ENCODE peak calls at places on chromosomes 2 and 18, in six cellular contexts. One of them, this sample, is unnamed.

GRCh38 chr2:152405206-152406118 is 70.5 kb downstream of the FMNL2 start:
- DNase-seq in heart right ventricle: peak
- DNase-seq in H9: no peak
- DNase-seq in hepatocyte: peak
- DNase-seq in A549: peak
- DNase-seq in right atrium auricular region: no peak
- DNase-seq in this sample: no peak

GRCh38 chr18:74514860-74515495 is 18.8 kb downstream of the CNDP2 start:
- DNase-seq in heart right ventricle: no peak
- DNase-seq in H9: peak
- DNase-seq in hepatocyte: no peak
- DNase-seq in A549: no peak
- DNase-seq in right atrium auricular region: no peak
- DNase-seq in this sample: no peak

GRCh38 chr2:12828932-12829331 is 112.2 kb downstream of the TRIB2 start:
- DNase-seq in heart right ventricle: no peak
- DNase-seq in H9: no peak
- DNase-seq in hepatocyte: no peak
- DNase-seq in A549: no peak
- DNase-seq in right atrium auricular region: no peak
- DNase-seq in this sample: no peak

GRCh38 chr18:33444699-33445098 is 4.2 kb upstream of the CCDC178 start:
- DNase-seq in heart right ventricle: no peak
- DNase-seq in H9: no peak
- DNase-seq in hepatocyte: no peak
- DNase-seq in A549: no peak
- DNase-seq in right atrium auricular region: no peak
- DNase-seq in this sample: no peak

GRCh38 chr2:7203056-7203467 is 285.9 kb downstream of the RNF144A start:
- DNase-seq in heart right ventricle: peak
- DNase-seq in H9: peak
- DNase-seq in hepatocyte: peak
- DNase-seq in A549: peak
- DNase-seq in right atrium auricular region: peak
- DNase-seq in this sample: peak

GRCh38 chr2:15584767-15585469 is 6.8 kb upstream of the DDX1 start:
- DNase-seq in heart right ventricle: no peak
- DNase-seq in H9: no peak
- DNase-seq in hepatocyte: no peak
- DNase-seq in A549: no peak
- DNase-seq in right atrium auricular region: no peak
- DNase-seq in this sample: no peak

GRCh38 chr2:217593732-217594131 is 409.1 kb downstream of the TNS1 start:
- DNase-seq in heart right ventricle: no peak
- DNase-seq in H9: no peak
- DNase-seq in hepatocyte: no peak
- DNase-seq in A549: no peak
- DNase-seq in right atrium auricular region: no peak
- DNase-seq in this sample: no peak

GRCh38 chr2:223837290-223838061 is at the start of gene AP1S3:
- DNase-seq in heart right ventricle: peak
- DNase-seq in H9: peak
- DNase-seq in hepatocyte: peak
- DNase-seq in A549: peak
- DNase-seq in right atrium auricular region: no peak
- DNase-seq in this sample: peak

GRCh38 chr2:237968048-237968862 is 1.4 kb downstream of the UBE2F start:
- DNase-seq in heart right ventricle: peak
- DNase-seq in H9: peak
- DNase-seq in hepatocyte: peak
- DNase-seq in A549: no peak
- DNase-seq in right atrium auricular region: peak
- DNase-seq in this sample: peak

GRCh38 chr2:134883552-134884293 is 34.9 kb upstream of the CCNT2 start:
- DNase-seq in heart right ventricle: no peak
- DNase-seq in H9: no peak
- DNase-seq in hepatocyte: no peak
- DNase-seq in A549: no peak
- DNase-seq in right atrium auricular region: no peak
- DNase-seq in this sample: no peak

GRCh38 chr2:206993964-206994363 is 54.6 kb downstream of the CPO start:
- DNase-seq in heart right ventricle: no peak
- DNase-seq in H9: no peak
- DNase-seq in hepatocyte: no peak
- DNase-seq in A549: no peak
- DNase-seq in right atrium auricular region: no peak
- DNase-seq in this sample: no peak

GRCh38 chr2:61493523-61493942 is 22.6 kb upstream of the USP34 start:
- DNase-seq in heart right ventricle: no peak
- DNase-seq in H9: no peak
- DNase-seq in hepatocyte: no peak
- DNase-seq in A549: no peak
- DNase-seq in right atrium auricular region: no peak
- DNase-seq in this sample: no peak

GRCh38 chr2:167844714-167845530 is 402.5 kb downstream of the STK39 start:
- DNase-seq in heart right ventricle: no peak
- DNase-seq in H9: peak
- DNase-seq in hepatocyte: peak
- DNase-seq in A549: no peak
- DNase-seq in right atrium auricular region: no peak
- DNase-seq in this sample: no peak

GRCh38 chr2:62456721-62457539 is 49.1 kb downstream of the TMEM17 start:
- DNase-seq in heart right ventricle: peak
- DNase-seq in H9: peak
- DNase-seq in hepatocyte: peak
- DNase-seq in A549: peak
- DNase-seq in right atrium auricular region: peak
- DNase-seq in this sample: peak

GRCh38 chr18:55309249-55309648 is 278.7 kb downstream of the TCF4 start:
- DNase-seq in heart right ventricle: no peak
- DNase-seq in H9: no peak
- DNase-seq in hepatocyte: no peak
- DNase-seq in A549: no peak
- DNase-seq in right atrium auricular region: no peak
- DNase-seq in this sample: no peak

GRCh38 chr2:53575606-53576360 is 191.8 kb upstream of the CHAC2 start:
- DNase-seq in heart right ventricle: peak
- DNase-seq in H9: no peak
- DNase-seq in hepatocyte: no peak
- DNase-seq in A549: no peak
- DNase-seq in right atrium auricular region: no peak
- DNase-seq in this sample: no peak

GRCh38 chr18:58813821-58814220 is 50.9 kb upstream of the ZNF532 start:
- DNase-seq in heart right ventricle: no peak
- DNase-seq in H9: no peak
- DNase-seq in hepatocyte: no peak
- DNase-seq in A549: no peak
- DNase-seq in right atrium auricular region: no peak
- DNase-seq in this sample: no peak

GRCh38 chr2:112962308-112963175 is 15.3 kb upstream of the IL36G start:
- DNase-seq in heart right ventricle: no peak
- DNase-seq in H9: no peak
- DNase-seq in hepatocyte: no peak
- DNase-seq in A549: no peak
- DNase-seq in right atrium auricular region: no peak
- DNase-seq in this sample: no peak

GRCh38 chr2:221571108-221571390 is 1.1 kb downstream of the EPHA4 start:
- DNase-seq in heart right ventricle: no peak
- DNase-seq in H9: peak
- DNase-seq in hepatocyte: peak
- DNase-seq in A549: no peak
- DNase-seq in right atrium auricular region: no peak
- DNase-seq in this sample: peak

GRCh38 chr2:67290451-67290991 is 106.6 kb upstream of the ETAA1 start:
- DNase-seq in heart right ventricle: no peak
- DNase-seq in H9: no peak
- DNase-seq in hepatocyte: no peak
- DNase-seq in A549: no peak
- DNase-seq in right atrium auricular region: no peak
- DNase-seq in this sample: no peak

GRCh38 chr2:15808221-15808574 is 132.2 kb upstream of the MYCN start:
- DNase-seq in heart right ventricle: no peak
- DNase-seq in H9: peak
- DNase-seq in hepatocyte: no peak
- DNase-seq in A549: no peak
- DNase-seq in right atrium auricular region: no peak
- DNase-seq in this sample: no peak

GRCh38 chr2:2852015-2852777 is 521.1 kb upstream of the MYT1L start:
- DNase-seq in heart right ventricle: no peak
- DNase-seq in H9: no peak
- DNase-seq in hepatocyte: no peak
- DNase-seq in A549: no peak
- DNase-seq in right atrium auricular region: no peak
- DNase-seq in this sample: no peak

GRCh38 chr2:202429164-202429980 is 53.2 kb downstream of the BMPR2 start:
- DNase-seq in heart right ventricle: no peak
- DNase-seq in H9: no peak
- DNase-seq in hepatocyte: peak
- DNase-seq in A549: no peak
- DNase-seq in right atrium auricular region: no peak
- DNase-seq in this sample: no peak

GRCh38 chr2:134347756-134348155 is 93.9 kb downstream of the MGAT5 start:
- DNase-seq in heart right ventricle: no peak
- DNase-seq in H9: no peak
- DNase-seq in hepatocyte: no peak
- DNase-seq in A549: no peak
- DNase-seq in right atrium auricular region: no peak
- DNase-seq in this sample: no peak

GRCh38 chr2:5915926-5916325 is 223.7 kb downstream of the SOX11 start:
- DNase-seq in heart right ventricle: peak
- DNase-seq in H9: peak
- DNase-seq in hepatocyte: peak
- DNase-seq in A549: no peak
- DNase-seq in right atrium auricular region: no peak
- DNase-seq in this sample: no peak

GRCh38 chr18:54939375-54939917 is 19.8 kb downstream of the CCDC68 start:
- DNase-seq in heart right ventricle: no peak
- DNase-seq in H9: no peak
- DNase-seq in hepatocyte: no peak
- DNase-seq in A549: no peak
- DNase-seq in right atrium auricular region: no peak
- DNase-seq in this sample: no peak

GRCh38 chr2:159904565-159905281 is 106.7 kb upstream of the CD302 start:
- DNase-seq in heart right ventricle: peak
- DNase-seq in H9: peak
- DNase-seq in hepatocyte: peak
- DNase-seq in A549: peak
- DNase-seq in right atrium auricular region: no peak
- DNase-seq in this sample: peak

GRCh38 chr18:51821610-51822009 is 518.4 kb upstream of the DCC start:
- DNase-seq in heart right ventricle: no peak
- DNase-seq in H9: no peak
- DNase-seq in hepatocyte: no peak
- DNase-seq in A549: no peak
- DNase-seq in right atrium auricular region: no peak
- DNase-seq in this sample: no peak

GRCh38 chr18:49767111-49768050 is 46.0 kb downstream of the ACAA2 start:
- DNase-seq in heart right ventricle: no peak
- DNase-seq in H9: no peak
- DNase-seq in hepatocyte: no peak
- DNase-seq in A549: no peak
- DNase-seq in right atrium auricular region: no peak
- DNase-seq in this sample: no peak

GRCh38 chr2:57855207-57855606 is 191.4 kb upstream of the VRK2 start:
- DNase-seq in heart right ventricle: no peak
- DNase-seq in H9: no peak
- DNase-seq in hepatocyte: no peak
- DNase-seq in A549: no peak
- DNase-seq in right atrium auricular region: no peak
- DNase-seq in this sample: no peak

GRCh38 chr2:9018534-9018933 is 15.1 kb upstream of the MBOAT2 start:
- DNase-seq in heart right ventricle: no peak
- DNase-seq in H9: no peak
- DNase-seq in hepatocyte: no peak
- DNase-seq in A549: no peak
- DNase-seq in right atrium auricular region: no peak
- DNase-seq in this sample: no peak
- H3K27ac ChIP-seq in heart right ventricle: no peak
- H3K27ac ChIP-seq in H9: no peak
- H3K27ac ChIP-seq in hepatocyte: no peak
- H3K27ac ChIP-seq in A549: no peak
- H3K27ac ChIP-seq in right atrium auricular region: no peak
- H3K27ac ChIP-seq in this sample: no peak

GRCh38 chr2:65918760-65919187 is 486.4 kb upstream of the SPRED2 start:
- DNase-seq in heart right ventricle: no peak
- DNase-seq in H9: no peak
- DNase-seq in hepatocyte: peak
- DNase-seq in A549: no peak
- DNase-seq in right atrium auricular region: no peak
- DNase-seq in this sample: no peak
- H3K27ac ChIP-seq in heart right ventricle: no peak
- H3K27ac ChIP-seq in H9: no peak
- H3K27ac ChIP-seq in hepatocyte: peak
- H3K27ac ChIP-seq in A549: no peak
- H3K27ac ChIP-seq in right atrium auricular region: no peak
- H3K27ac ChIP-seq in this sample: no peak

GRCh38 chr2:73386342-73386868 is 769 bp downstream of the ALMS1 start:
- DNase-seq in heart right ventricle: no peak
- DNase-seq in H9: no peak
- DNase-seq in hepatocyte: no peak
- DNase-seq in A549: no peak
- DNase-seq in right atrium auricular region: no peak
- DNase-seq in this sample: no peak
- H3K27ac ChIP-seq in heart right ventricle: peak
- H3K27ac ChIP-seq in H9: peak
- H3K27ac ChIP-seq in hepatocyte: peak
- H3K27ac ChIP-seq in A549: peak
- H3K27ac ChIP-seq in right atrium auricular region: peak
- H3K27ac ChIP-seq in this sample: peak

DNA sequence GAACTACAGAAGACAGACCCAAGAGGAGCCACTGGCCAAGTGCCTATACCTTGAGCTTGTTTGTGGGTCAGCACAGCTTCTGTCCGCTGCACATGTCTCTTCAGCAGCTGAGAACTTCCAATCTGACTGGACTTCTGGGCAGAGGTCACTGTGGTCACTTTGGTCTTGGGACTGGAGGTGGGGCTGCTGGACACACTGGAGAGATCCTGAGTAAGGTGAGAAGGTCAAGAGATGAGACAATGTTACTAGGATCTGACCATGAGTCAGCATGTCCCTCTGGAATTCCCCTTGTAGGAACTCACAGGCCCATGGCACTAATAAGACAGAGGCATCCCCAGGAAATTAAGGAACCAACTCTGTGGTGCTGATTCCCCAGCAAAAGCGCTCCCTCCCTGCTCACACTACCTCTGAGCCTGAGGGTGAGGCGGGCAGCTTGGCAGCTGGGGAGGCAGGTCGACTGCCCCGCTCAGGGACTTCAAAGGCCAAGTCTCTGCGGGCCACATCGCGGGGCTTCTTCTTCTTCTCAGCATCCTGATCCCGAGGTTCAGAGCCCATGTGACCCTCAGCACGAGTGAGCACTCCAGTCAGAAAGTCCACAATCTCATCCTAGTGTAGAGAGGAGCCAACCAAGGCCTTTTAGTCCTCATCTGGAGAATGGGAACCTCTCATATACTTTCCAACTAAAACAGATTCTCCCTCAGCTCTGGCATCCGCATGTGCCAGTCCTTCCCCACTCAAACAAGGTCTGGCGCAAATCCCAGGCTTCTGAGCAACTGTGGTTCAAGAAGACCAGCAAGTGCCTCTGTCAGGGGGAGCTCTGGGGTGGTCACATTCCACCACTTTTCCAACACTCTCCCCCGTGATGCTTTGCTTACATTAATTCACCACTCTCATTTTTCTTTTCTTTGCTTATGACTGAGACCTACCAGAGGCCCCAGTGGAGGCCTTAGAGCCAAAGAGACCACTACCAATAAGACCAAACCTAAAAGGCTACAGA is 29.4 kb downstream of the KANSL3 start:
- DNase-seq in heart right ventricle: no peak
- DNase-seq in H9: no peak
- DNase-seq in hepatocyte: no peak
- DNase-seq in A549: peak
- DNase-seq in right atrium auricular region: no peak
- DNase-seq in this sample: no peak
- H3K27ac ChIP-seq in heart right ventricle: peak
- H3K27ac ChIP-seq in H9: no peak
- H3K27ac ChIP-seq in hepatocyte: no peak
- H3K27ac ChIP-seq in A549: peak
- H3K27ac ChIP-seq in right atrium auricular region: no peak
- H3K27ac ChIP-seq in this sample: peak

This sample was measured in upper lobe of left lung.